ENCODE peak calls at places on chromosomes 16 and 17, in seven cellular contexts. X is cardiac fibroblast; K is activated CD8-positive, alpha-beta T cell treated with anti-CD3 and anti-CD28 coated beads for 36 hours; S is SK-N-SH; P is CD4-positive, alpha-beta T cell; E is GM10248; A is Calu3. W is an unnamed sample.
A peak's percentile ranks its signal among the peaks of the same experiment; 100 is the strongest.

GRCh38 chr17:42704495-42705494 is 22.5 kb downstream of the CNTNAP1 start:
- DNase-seq in X (no peak), K (peak; percentile 79), S (no peak), P (no peak), E (peak; percentile 76), A (no peak), W (no peak)

GRCh38 chr16:4463522-4464163 is 10.8 kb downstream of the NMRAL1 start:
- DNase-seq in X (no peak), K (no peak), S (no peak), P (no peak), E (no peak), A (no peak), W (no peak)

GRCh38 chr17:4968166-4968915 is 724 bp upstream of the SPAG7 start:
- DNase-seq in X (no peak), K (peak; percentile 65), S (peak; percentile 82), P (peak; percentile 18), E (peak; percentile 46), A (no peak), W (no peak)

GRCh38 chr17:56499799-56500388 is 93.6 kb upstream of the NOG start:
- DNase-seq in X (peak; percentile 38), K (peak; percentile 58), S (no peak), P (no peak), E (no peak), A (peak; percentile 22), W (peak; percentile 50)

GRCh38 chr17:47276868-47277267 is 23.2 kb downstream of the ITGB3 start:
- DNase-seq in X (peak; percentile 87), K (no peak), S (no peak), P (no peak), E (no peak), A (peak; percentile 61), W (peak; percentile 43)

GRCh38 chr16:16032271-16032979 is 83.0 kb downstream of the ABCC1 start:
- DNase-seq in X (no peak), K (no peak), S (no peak), P (no peak), E (no peak), A (no peak), W (no peak)

GRCh38 chr16:55930036-55930435 is 54.9 kb upstream of the CES5A start:
- DNase-seq in X (no peak), K (no peak), S (no peak), P (no peak), E (no peak), A (no peak), W (no peak)

GRCh38 chr16:87404764-87405625 is 12.9 kb downstream of the MAP1LC3B start:
- DNase-seq in X (no peak), K (no peak), S (no peak), P (no peak), E (no peak), A (no peak), W (no peak)

GRCh38 chr16:19911747-19912146 is 27.1 kb upstream of the GPRC5B start:
- DNase-seq in X (no peak), K (no peak), S (no peak), P (no peak), E (no peak), A (no peak), W (no peak)

GRCh38 chr16:51989637-51990230 is 557.2 kb downstream of the TOX3 start:
- DNase-seq in X (no peak), K (no peak), S (no peak), P (no peak), E (no peak), A (no peak), W (peak; percentile 77)

GRCh38 chr17:75877752-75878173 is 618 bp downstream of the TRIM47 start:
- DNase-seq in X (peak; percentile 74), K (peak; percentile 81), S (peak; percentile 93), P (peak; percentile 75), E (peak; percentile 73), A (peak; percentile 84), W (peak; percentile 56)

GRCh38 chr16:3819741-3820724 is 60.5 kb downstream of the CREBBP start:
- DNase-seq in X (peak; percentile 97), K (no peak), S (peak; percentile 79), P (peak; percentile 5), E (no peak), A (peak; percentile 70), W (peak; percentile 91)

GRCh38 chr16:64094992-64095579 is 1026.8 kb downstream of the CDH11 start:
- DNase-seq in X (peak; percentile 66), K (no peak), S (no peak), P (no peak), E (no peak), A (no peak), W (peak; percentile 68)

GRCh38 chr16:73743665-73744496 is 552.7 kb upstream of the PSMD7 start:
- DNase-seq in X (no peak), K (peak; percentile 9), S (peak; percentile 44), P (no peak), E (no peak), A (no peak), W (no peak)

GRCh38 chr16:81552743-81553079 is 108.1 kb downstream of the CMIP start:
- DNase-seq in X (no peak), K (no peak), S (no peak), P (no peak), E (no peak), A (no peak), W (no peak)
- TF ChIP-seq CTCF in X (no peak), K (no peak), S (no peak), P (no peak), E (no peak), A (no peak), W (peak; percentile 11)

GRCh38 chr17:81927653-81928496 is at the start of gene MAFG:
- DNase-seq in X (peak; percentile 95), K (peak; percentile 93), S (peak; percentile 100), P (peak; percentile 88), E (peak; percentile 99), A (peak; percentile 92), W (peak; percentile 67)
- TF ChIP-seq CTCF in X (peak; percentile 15), K (peak; percentile 65), S (peak; percentile 63), P (no peak), E (peak; percentile 63), A (no peak), W (no peak)

GRCh38 chr16:85418978-85419491 is 194.1 kb upstream of the GSE1 start:
- DNase-seq in X (no peak), K (peak; percentile 0), S (no peak), P (no peak), E (no peak), A (no peak), W (no peak)
- TF ChIP-seq CTCF in X (no peak), K (no peak), S (peak; percentile 35), P (no peak), E (no peak), A (no peak), W (no peak)

DNA sequence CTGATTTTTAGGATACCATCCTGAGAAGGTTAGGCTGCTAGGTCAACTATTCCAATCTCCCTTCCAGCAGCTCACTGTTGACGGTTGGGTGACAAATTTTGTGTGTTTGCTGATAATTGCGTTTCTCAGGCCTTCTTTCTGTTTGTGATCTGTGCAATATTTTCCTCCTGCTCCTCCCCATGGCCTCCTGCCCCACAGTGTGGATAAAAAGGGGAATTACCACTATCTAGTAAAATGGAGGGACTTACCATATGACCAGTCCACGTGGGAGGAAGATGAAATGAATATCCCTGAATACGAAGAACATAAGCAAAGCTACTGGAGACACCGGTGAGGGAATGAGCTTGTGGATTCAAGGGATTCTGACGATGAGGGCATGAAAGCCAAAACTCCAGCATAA is 9.2 kb downstream of the CHD3 start:
- DNase-seq in X (peak; percentile 72), K (peak; percentile 25), S (peak; percentile 72), P (no peak), E (no peak), A (no peak), W (peak; percentile 50)
- TF ChIP-seq CTCF in X (peak; percentile 45), K (no peak), S (peak; percentile 70), P (peak; percentile 11), E (no peak), A (no peak), W (peak; percentile 39)

GRCh38 chr16:78396046-78396445 is 296.6 kb downstream of the WWOX start:
- DNase-seq in X (no peak), K (no peak), S (peak; percentile 4), P (no peak), E (no peak), A (no peak), W (peak; percentile 2)
- TF ChIP-seq CTCF in X (peak; percentile 11), K (peak; percentile 31), S (peak; percentile 57), P (peak; percentile 32), E (no peak), A (peak; percentile 17), W (no peak)

GRCh38 chr16:69112285-69113129 is 7.1 kb downstream of the HAS3 start:
- DNase-seq in X (peak; percentile 61), K (peak; percentile 74), S (peak; percentile 82), P (peak; percentile 38), E (peak; percentile 79), A (peak; percentile 83), W (no peak)

GRCh38 chr16:69113216-69113615 is 7.8 kb downstream of the HAS3 start:
- DNase-seq in X (no peak), K (no peak), S (no peak), P (no peak), E (no peak), A (no peak), W (no peak)

GRCh38 chr16:69114976-69115355 is 9.5 kb downstream of the HAS3 start:
- DNase-seq in X (no peak), K (no peak), S (no peak), P (no peak), E (no peak), A (no peak), W (no peak)

GRCh38 chr16:69115361-69115760 is 9.9 kb downstream of the HAS3 start:
- DNase-seq in X (no peak), K (no peak), S (no peak), P (no peak), E (no peak), A (no peak), W (no peak)

GRCh38 chr16:69114346-69114975 is 9.0 kb downstream of the HAS3 start:
- DNase-seq in X (no peak), K (no peak), S (no peak), P (no peak), E (no peak), A (no peak), W (no peak)
- TF ChIP-seq CTCF in X (no peak), K (no peak), S (no peak), P (no peak), E (no peak), A (no peak), W (no peak)